ENCODE peak calls at places on chromosome 13, in nine cellular contexts. T is stimulated activated CD8-positive, alpha-beta memory T cell treated with anti-CD3 and anti-CD28 coated beads, Interleukin-2, amount 100 ng/mL, for 48 hours; S is SK-N-DZ; I is NCI-H2107; A is neural crest cell; B is cortex of kidney; D is heart left ventricle; W is HTR-8/SVneo; Z is DMS153. L is an unnamed sample.

GRCh38 chr13:79466852-79467251 is 14.1 kb upstream of the NDFIP2 start:
- DNase-seq in S (peak), I (no peak), A (no peak), T (no peak), W (no peak), D (no peak), B (no peak), Z (no peak), L (no peak)

GRCh38 chr13:89066868-89067466 is 1395.8 kb downstream of the SLITRK5 start:
- DNase-seq in Z (peak), S (peak), D (no peak), T (no peak), A (peak), W (peak), I (peak), B (no peak), L (no peak)

GRCh38 chr13:59261928-59262488 is 901.7 kb downstream of the DIAPH3 start:
- DNase-seq in T (no peak), I (no peak), D (no peak), W (no peak), A (peak), S (peak), B (no peak), Z (no peak), L (no peak)

GRCh38 chr13:43877788-43878187 is 1.8 kb downstream of the CCDC122 start:
- DNase-seq in A (no peak), T (no peak), W (no peak), S (no peak), B (no peak), I (no peak), D (no peak), Z (no peak), L (no peak)

GRCh38 chr13:36814465-36814864 is 4.6 kb upstream of the RFXAP start:
- DNase-seq in A (no peak), S (no peak), T (no peak), D (no peak), Z (no peak), I (no peak), W (no peak), B (no peak), L (no peak)

GRCh38 chr13:78160793-78161192 is 242.2 kb upstream of the EDNRB start:
- DNase-seq in T (no peak), Z (peak), W (peak), S (no peak), D (no peak), I (peak), B (no peak), A (no peak), L (peak)

GRCh38 chr13:43537124-43537523 is 249.6 kb downstream of the ENOX1 start:
- DNase-seq in W (no peak), S (no peak), Z (no peak), A (no peak), B (no peak), D (no peak), T (no peak), I (no peak), L (no peak)

GRCh38 chr13:95896302-95896701 is 156.9 kb downstream of the UGGT2 start:
- DNase-seq in T (no peak), D (no peak), W (no peak), A (no peak), I (no peak), Z (no peak), B (no peak), S (no peak), L (no peak)

GRCh38 chr13:107170270-107170931 is 602.5 kb upstream of the ARGLU1 start:
- DNase-seq in Z (no peak), B (no peak), W (no peak), T (no peak), S (no peak), D (no peak), A (no peak), I (no peak), L (no peak)

GRCh38 chr13:40377783-40378182 is 288.7 kb downstream of the FOXO1 start:
- DNase-seq in Z (no peak), A (no peak), D (no peak), B (no peak), T (peak), I (no peak), W (no peak), S (no peak), L (no peak)

L was measured in HFF-Myc.